ENCODE peak calls at places on chromosomes 2 and 18, in nine cellular contexts. G, R, U, T, L, F, W, P and V are unnamed samples.

GRCh38 chr2:209380278-209380677 is 43.6 kb upstream of the MAP2 start:
- DNase-seq in G (no peak), R (no peak), U (no peak), T (no peak), L (no peak), F (no peak), W (peak; percentile 43), P (no peak), V (no peak)

GRCh38 chr2:41784496-41784895 is 263.3 kb upstream of the PKDCC start:
- DNase-seq in G (no peak), R (no peak), U (no peak), T (peak; percentile 11), L (no peak), F (no peak), W (no peak), P (no peak), V (no peak)

GRCh38 chr2:119218478-119219064 is 5.1 kb upstream of the STEAP3 start:
- DNase-seq in G (peak; percentile 74), R (no peak), U (no peak), T (peak; percentile 69), L (peak; percentile 66), F (peak; percentile 41), W (peak; percentile 55), P (no peak), V (peak; percentile 82)

GRCh38 chr2:117087565-117088291 is 726.8 kb upstream of the DDX18 start:
- DNase-seq in G (no peak), R (no peak), U (no peak), T (no peak), L (no peak), F (no peak), W (no peak), P (no peak), V (no peak)

GRCh38 chr2:40680547-40680946 is 228.7 kb upstream of the SLC8A1 start:
- DNase-seq in G (peak; percentile 19), R (no peak), U (no peak), T (no peak), L (no peak), F (no peak), W (no peak), P (no peak), V (no peak)

GRCh38 chr2:45771251-45771650 is 119.8 kb downstream of the PRKCE start:
- DNase-seq in G (peak; percentile 51), R (peak; percentile 86), U (peak; percentile 18), T (no peak), L (peak; percentile 33), F (peak; percentile 76), W (peak; percentile 11), P (no peak), V (no peak)

GRCh38 chr2:133642831-133643230 is 74.6 kb upstream of the NCKAP5 start:
- DNase-seq in G (peak; percentile 54), R (no peak), U (no peak), T (no peak), L (no peak), F (no peak), W (no peak), P (no peak), V (no peak)

GRCh38 chr2:206231669-206232286 is 42.7 kb upstream of the ZDBF2 start:
- DNase-seq in G (no peak), R (no peak), U (no peak), T (no peak), L (no peak), F (no peak), W (no peak), P (no peak), V (no peak)

GRCh38 chr2:68645523-68645922 is 2.1 kb downstream of the PROKR1 start:
- DNase-seq in G (peak; percentile 24), R (no peak), U (no peak), T (no peak), L (no peak), F (no peak), W (peak; percentile 25), P (no peak), V (no peak)

GRCh38 chr18:53785811-53786210 is 438.7 kb downstream of the MBD2 start:
- DNase-seq in G (no peak), R (no peak), U (no peak), T (no peak), L (no peak), F (no peak), W (no peak), P (no peak), V (no peak)

DNA sequence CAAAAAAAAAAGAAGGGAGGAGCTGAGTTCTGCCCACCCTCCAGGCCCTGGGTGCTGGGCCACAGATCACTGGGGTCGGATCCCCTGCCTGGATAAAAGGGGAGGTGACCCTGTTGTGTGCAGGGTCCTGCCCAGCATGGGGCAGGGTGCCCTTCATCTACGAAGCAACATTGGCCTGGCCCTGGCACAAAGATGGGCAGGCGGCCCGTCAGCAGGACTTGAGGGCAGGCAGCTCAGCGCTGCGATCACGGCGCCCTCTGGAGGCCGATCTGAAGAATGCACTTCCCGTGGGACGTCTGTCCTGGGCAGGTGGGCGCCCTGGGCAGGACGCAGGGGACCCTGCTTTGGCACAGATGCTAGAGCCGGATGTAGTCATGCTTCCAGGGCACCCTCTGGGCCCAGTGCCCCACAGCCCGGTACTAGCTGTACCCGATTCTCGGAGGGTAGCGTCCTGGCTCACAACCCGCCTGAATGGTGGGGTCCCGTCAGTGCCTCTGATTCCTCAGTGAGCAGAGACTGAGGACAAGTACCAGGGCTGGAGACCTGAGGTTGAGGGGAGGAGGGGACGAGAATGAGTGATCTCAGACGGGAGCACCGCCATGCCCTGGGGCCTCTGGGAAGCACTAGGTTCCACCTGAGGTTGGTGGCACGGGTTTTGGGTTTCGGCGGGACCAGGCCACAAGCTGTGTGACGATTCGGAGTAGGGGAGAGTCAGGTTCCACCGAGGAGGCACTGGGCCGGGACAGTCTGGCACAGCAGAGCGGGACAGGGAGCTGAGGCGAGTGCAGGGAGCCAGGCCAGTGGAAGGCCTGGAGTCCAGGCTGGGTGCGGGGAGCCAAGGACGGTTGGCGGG is 18.0 kb downstream of the ARID5A start:
- DNase-seq in G (peak; percentile 41), R (peak; percentile 95), U (peak; percentile 71), T (peak; percentile 44), L (peak; percentile 73), F (peak; percentile 72), W (peak; percentile 77), P (no peak), V (peak; percentile 47)
- TF ChIP-seq POLR2A in G (no peak), R (no peak), U (no peak), T (no peak), L (no peak), F (no peak), W (no peak), P (no peak), V (no peak)

DNA sequence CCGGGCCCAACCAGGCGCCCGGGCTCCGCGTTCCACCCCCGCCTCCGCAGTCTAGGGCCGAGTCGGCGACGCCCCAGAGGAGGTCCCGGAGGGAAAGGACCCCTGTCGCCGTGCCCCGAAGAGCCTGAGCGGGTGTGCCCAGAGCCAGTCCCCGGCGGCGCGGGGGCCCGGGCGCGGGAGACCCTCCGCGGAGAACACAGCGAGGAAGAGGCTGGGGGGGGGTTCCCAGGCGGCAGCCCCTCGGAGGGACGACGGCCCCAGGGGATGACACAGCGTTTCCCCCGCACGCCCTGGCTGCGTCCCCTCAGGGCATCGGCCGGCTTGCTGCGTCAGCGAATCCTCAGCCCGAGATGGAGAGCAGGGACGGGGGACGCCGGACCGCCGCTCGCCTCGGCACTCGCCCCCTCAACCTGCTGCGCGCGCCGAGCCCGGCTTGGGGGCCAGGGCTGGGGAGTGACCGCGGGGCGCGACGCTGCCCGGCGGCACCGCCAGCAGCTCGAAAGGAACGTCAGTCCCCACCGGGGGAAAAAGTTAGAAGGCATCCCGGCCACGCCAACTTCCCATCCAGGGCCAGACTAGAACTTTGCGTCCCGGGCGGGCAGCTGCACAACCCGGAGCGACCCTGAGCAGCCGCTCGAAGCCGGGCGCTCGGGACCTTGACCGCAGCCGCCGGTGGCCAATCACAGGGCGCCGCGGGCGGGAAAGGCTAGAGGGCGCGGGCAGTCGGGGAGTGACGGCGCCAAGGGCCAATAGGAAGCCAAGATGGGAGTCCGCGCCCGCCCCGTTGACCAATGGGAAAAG is 661 bp downstream of the SFXN5 start:
- DNase-seq in G (peak; percentile 93), R (peak; percentile 100), U (peak; percentile 99), T (peak; percentile 95), L (peak; percentile 99), F (peak; percentile 99), W (peak; percentile 98), P (peak; percentile 100), V (peak; percentile 97)
- TF ChIP-seq POLR2A in G (no peak), R (no peak), U (peak; percentile 80), T (no peak), L (no peak), F (peak; percentile 81), W (no peak), P (peak; percentile 62), V (no peak)

GRCh38 chr2:74454654-74455511 is at the start of gene INO80B:
- DNase-seq in G (peak; percentile 99), R (peak; percentile 99), U (peak; percentile 97), T (peak; percentile 97), L (peak; percentile 97), F (peak; percentile 94), W (peak; percentile 99), P (peak; percentile 99), V (peak; percentile 99)
- TF ChIP-seq POLR2A in G (no peak), R (no peak), U (no peak), T (no peak), L (peak; percentile 40), F (peak; percentile 61), W (peak; percentile 58), P (no peak), V (peak; percentile 70)

DNA sequence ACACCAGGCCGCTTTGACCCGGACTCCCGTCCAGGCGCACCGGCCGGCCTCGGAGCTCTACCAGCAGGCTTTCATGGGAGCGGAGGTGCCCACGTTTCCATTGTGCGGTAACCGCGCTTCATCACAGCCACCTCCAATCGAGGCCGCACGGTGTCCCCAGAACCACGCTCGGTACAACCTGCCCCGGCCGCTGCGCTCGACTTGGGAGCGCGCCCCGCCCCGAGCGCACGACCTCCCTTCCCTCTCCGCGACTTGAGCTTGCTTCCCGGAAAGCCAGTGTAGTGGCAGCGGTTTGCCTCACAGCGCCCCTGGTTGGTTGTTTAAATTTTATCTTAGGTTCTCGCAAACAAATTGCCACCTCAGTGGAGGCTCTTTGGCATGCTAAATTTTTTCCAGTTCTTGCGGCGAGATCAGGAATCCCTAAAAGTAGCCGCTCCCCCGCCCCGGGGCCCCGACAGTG is 329 bp upstream of the CYP1B1 start:
- DNase-seq in G (peak; percentile 68), R (peak; percentile 95), U (peak; percentile 64), T (no peak), L (peak; percentile 83), F (peak; percentile 77), W (peak; percentile 90), P (no peak), V (peak; percentile 61)
- TF ChIP-seq POLR2A in G (no peak), R (no peak), U (no peak), T (no peak), L (peak; percentile 5), F (no peak), W (no peak), P (no peak), V (no peak)

GRCh38 chr2:101999122-101999789 is 7.5 kb downstream of the IL1R2 start:
- DNase-seq in G (peak; percentile 12), R (no peak), U (peak; percentile 53), T (peak; percentile 89), L (no peak), F (no peak), W (peak; percentile 11), P (no peak), V (no peak)
- TF ChIP-seq POLR2A in G (no peak), R (no peak), U (peak; percentile 42), T (peak; percentile 81), L (no peak), F (no peak), W (no peak), P (no peak), V (no peak)